ENCODE peak calls at places on chromosomes 6 and 20, in seven cellular contexts. B is endothelial cell of umbilical vein, Q is fibroblast of lung, R is H9, I is mesendoderm, U is HCT116, J is GM23248. P is an unnamed sample.

GRCh38 chr6:52994789-52995078 is 350 bp downstream of the GSTA4 start:
- DNase-seq in Q (peak), U (no peak), B (no peak), I (no peak), J (no peak), R (no peak), P (peak)

GRCh38 chr6:168979254-168979653 is 274.4 kb downstream of the THBS2 start:
- DNase-seq in Q (no peak), J (no peak), I (no peak), B (no peak), U (no peak), R (no peak), P (peak)

GRCh38 chr6:165662041-165662491 is 975 bp downstream of the PDE10A start:
- DNase-seq in J (peak), R (peak), I (peak), Q (peak), U (no peak), B (no peak), P (peak)

GRCh38 chr20:34111057-34111711 is 859 bp downstream of the EIF2S2 start:
- DNase-seq in B (peak), I (peak), J (peak), U (no peak), Q (peak), R (no peak), P (peak)

GRCh38 chr6:131258816-131259476 is 123.7 kb downstream of the AKAP7 start:
- DNase-seq in U (peak), J (no peak), R (no peak), B (no peak), Q (peak), I (peak), P (no peak)

GRCh38 chr6:161439093-161439492 is 165.2 kb upstream of the AGPAT4 start:
- DNase-seq in J (peak), I (no peak), R (no peak), U (peak), B (peak), Q (peak), P (no peak)

GRCh38 chr20:53387983-53388675 is 205.5 kb downstream of the ZNF217 start:
- DNase-seq in J (no peak), R (no peak), I (no peak), Q (no peak), U (no peak), B (no peak), P (no peak)

GRCh38 chr20:15628954-15629353 is 944.3 kb downstream of the KIF16B start:
- DNase-seq in I (no peak), U (no peak), Q (no peak), B (no peak), R (no peak), J (no peak), P (no peak)

GRCh38 chr20:6559791-6560190 is 207.7 kb upstream of the BMP2 start:
- DNase-seq in I (no peak), Q (no peak), U (no peak), B (no peak), J (no peak), R (no peak), P (no peak)

GRCh38 chr6:56242343-56242742 is 5.0 kb downstream of the COL21A1 start:
- DNase-seq in R (no peak), Q (no peak), B (peak), U (no peak), J (no peak), I (no peak), P (no peak)

GRCh38 chr6:116158641-116159040 is 32.7 kb upstream of the COL10A1 start:
- DNase-seq in Q (peak), U (no peak), B (no peak), J (peak), I (no peak), R (no peak), P (no peak)

GRCh38 chr6:14796974-14797762 is 448.7 kb upstream of the JARID2 start:
- DNase-seq in R (no peak), Q (no peak), B (no peak), U (no peak), J (peak), I (peak), P (no peak)

GRCh38 chr6:1326535-1327121 is 14.7 kb downstream of the FOXQ1 start:
- DNase-seq in I (no peak), U (no peak), R (no peak), B (no peak), J (no peak), Q (no peak), P (no peak)

GRCh38 chr20:1209447-1210387 is 6.5 kb downstream of the C20orf202 start:
- DNase-seq in Q (no peak), I (peak), U (peak), B (peak), J (peak), R (no peak), P (peak)

GRCh38 chr6:145699462-145699861 is 35.9 kb downstream of the EPM2A start:
- DNase-seq in I (no peak), Q (peak), R (no peak), B (peak), U (no peak), J (peak), P (no peak)

GRCh38 chr6:22716721-22717120 is 147.4 kb downstream of the HDGFL1 start:
- DNase-seq in B (no peak), J (no peak), R (no peak), I (peak), U (no peak), Q (no peak), P (no peak)

GRCh38 chr6:54310377-54311152 is 2.3 kb downstream of the TINAG start:
- DNase-seq in J (no peak), B (no peak), R (no peak), Q (no peak), I (no peak), U (no peak), P (no peak)

GRCh38 chr20:34549291-34549928 is 9.1 kb upstream of the MAP1LC3A start:
- DNase-seq in Q (peak), I (peak), U (peak), J (peak), B (no peak), R (peak), P (peak)

GRCh38 chr20:2643708-2644107 is 8.7 kb upstream of the NOP56 start:
- DNase-seq in I (no peak), R (no peak), Q (no peak), J (no peak), U (no peak), B (no peak), P (no peak)

GRCh38 chr6:151402228-151402627 is 10.9 kb upstream of the ZBTB2 start:
- DNase-seq in U (no peak), J (no peak), B (no peak), Q (no peak), R (no peak), I (no peak), P (no peak)

GRCh38 chr20:61524956-61525666 is 273.1 kb downstream of the CDH4 start:
- DNase-seq in J (no peak), Q (no peak), B (no peak), R (no peak), U (no peak), I (no peak), P (no peak)

GRCh38 chr20:4853787-4854295 is 132.1 kb downstream of the PRND start:
- DNase-seq in Q (no peak), J (no peak), I (no peak), B (no peak), U (no peak), R (no peak), P (no peak)

GRCh38 chr6:169564453-169565240 is 137.2 kb downstream of the WDR27 start:
- DNase-seq in U (no peak), B (no peak), Q (no peak), J (no peak), R (peak), I (no peak), P (no peak)

GRCh38 chr6:61809004-61809595 is 476.9 kb downstream of the KHDRBS2 start:
- DNase-seq in Q (no peak), I (peak), B (no peak), U (no peak), J (peak), R (no peak), P (peak)

GRCh38 chr6:45569210-45569945 is 191.6 kb upstream of the SUPT3H start:
- DNase-seq in R (no peak), J (peak), U (no peak), Q (peak), I (no peak), B (no peak), P (no peak)

GRCh38 chr20:56552911-56553629 is 20.0 kb downstream of the FAM209B start:
- DNase-seq in I (no peak), J (no peak), B (no peak), R (no peak), U (no peak), Q (no peak), P (no peak)

GRCh38 chr20:41364236-41364855 is 2.3 kb downstream of the EMILIN3 start:
- DNase-seq in Q (no peak), U (no peak), J (no peak), R (no peak), I (no peak), B (no peak), P (no peak)

GRCh38 chr20:20814685-20815084 is 102.2 kb upstream of the RALGAPA2 start:
- DNase-seq in U (no peak), I (peak), R (peak), J (no peak), B (no peak), Q (no peak), P (peak)

GRCh38 chr6:99353126-99353525 is 3.7 kb upstream of the FAXC start:
- DNase-seq in B (no peak), R (no peak), J (peak), U (no peak), Q (no peak), I (peak), P (peak)

GRCh38 chr6:169212897-169213813 is 40.5 kb downstream of the THBS2 start:
- DNase-seq in I (peak), J (peak), U (peak), B (peak), Q (peak), R (peak), P (peak)

GRCh38 chr6:106360989-106361430 is 493 bp downstream of the CRYBG1 start:
- DNase-seq in I (peak), B (no peak), U (no peak), J (peak), R (peak), Q (no peak), P (peak)

GRCh38 chr6:71414486-71414885 is 125.9 kb downstream of the OGFRL1 start:
- DNase-seq in R (no peak), U (no peak), B (no peak), Q (no peak), J (no peak), I (no peak), P (no peak)

GRCh38 chr6:144297498-144298166 is 12.5 kb downstream of the UTRN start:
- DNase-seq in U (no peak), J (no peak), R (no peak), Q (no peak), B (no peak), I (no peak), P (no peak)

GRCh38 chr6:7215798-7216231 is 97.2 kb downstream of the SSR1 start:
- DNase-seq in R (no peak), J (no peak), U (no peak), Q (no peak), I (no peak), B (no peak), P (no peak)

GRCh38 chr20:49888341-49889244 is 26.7 kb downstream of the SPATA2 start:
- DNase-seq in U (peak), B (peak), I (peak), Q (peak), J (peak), R (peak), P (peak)
- H3K4me2 ChIP-seq in U (no peak), B (no peak), I (no peak), Q (no peak), J (no peak), R (no peak), P (peak)

DNA sequence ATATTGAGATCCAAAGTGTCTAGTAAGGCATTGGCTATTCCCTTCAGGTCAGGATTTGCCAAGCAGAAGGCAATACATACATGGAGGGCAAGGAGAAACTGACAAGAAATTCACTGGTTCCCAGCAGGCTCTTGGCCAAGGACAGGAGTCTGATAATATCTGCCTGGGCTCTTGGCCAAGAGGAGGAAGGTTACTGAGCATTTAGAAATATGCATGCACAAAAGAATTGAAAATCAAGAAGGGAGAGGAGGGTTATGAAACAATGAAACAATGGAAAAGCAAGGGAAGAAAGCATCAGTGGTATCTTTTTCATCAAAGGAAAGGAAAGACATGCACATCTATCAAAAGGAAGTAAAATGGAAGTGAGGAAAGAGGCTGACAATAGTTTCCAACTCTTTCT is 42.4 kb downstream of the ARHGAP18 start:
- DNase-seq in B (peak), R (no peak), J (peak), I (no peak), U (no peak), Q (peak), P (no peak)
- H3K4me2 ChIP-seq in B (peak), R (no peak), J (peak), I (no peak), U (peak), Q (no peak), P (no peak)

GRCh38 chr6:134081506-134081905 is 29.1 kb upstream of the SLC2A12 start:
- DNase-seq in R (no peak), Q (no peak), J (peak), I (no peak), U (no peak), B (no peak), P (no peak)

GRCh38 chr6:134082191-134082590 is 29.8 kb upstream of the SLC2A12 start:
- DNase-seq in J (no peak), U (no peak), B (no peak), I (no peak), Q (no peak), R (no peak), P (no peak)

GRCh38 chr6:134078166-134078565 is 25.7 kb upstream of the SLC2A12 start:
- DNase-seq in R (no peak), Q (peak), I (no peak), B (no peak), U (no peak), J (no peak), P (no peak)

GRCh38 chr6:134079406-134079921 is 27.0 kb upstream of the SLC2A12 start:
- DNase-seq in Q (no peak), U (no peak), J (no peak), I (no peak), B (no peak), R (no peak), P (no peak)

GRCh38 chr6:134080171-134080795 is 27.9 kb upstream of the SLC2A12 start:
- DNase-seq in B (no peak), U (no peak), Q (peak), R (no peak), I (peak), J (no peak), P (peak)
- H3K4me2 ChIP-seq in B (no peak), U (no peak), Q (no peak), R (no peak), I (no peak), J (no peak), P (no peak)

GRCh38 chr6:24902782-24903181 is 33.0 kb downstream of the RIPOR2 start:
- DNase-seq in J (peak), Q (peak), R (no peak), B (no peak), I (no peak), U (peak), P (no peak)

GRCh38 chr6:24898607-24899133 is 37.1 kb downstream of the RIPOR2 start:
- DNase-seq in B (no peak), R (no peak), I (no peak), J (no peak), Q (no peak), U (no peak), P (no peak)

GRCh38 chr6:24899647-24900325 is 36.0 kb downstream of the RIPOR2 start:
- DNase-seq in U (no peak), R (no peak), J (no peak), B (no peak), Q (peak), I (peak), P (no peak)

GRCh38 chr6:24901698-24902328 is 33.9 kb downstream of the RIPOR2 start:
- DNase-seq in B (no peak), R (no peak), I (no peak), J (no peak), U (no peak), Q (no peak), P (no peak)

GRCh38 chr6:24900917-24901697 is 34.7 kb downstream of the RIPOR2 start:
- DNase-seq in J (no peak), B (no peak), I (no peak), Q (no peak), U (no peak), R (no peak), P (no peak)
- H3K4me2 ChIP-seq in J (no peak), B (no peak), I (no peak), Q (no peak), U (no peak), R (no peak), P (no peak)

GRCh38 chr6:125197795-125198269 is 44.3 kb downstream of the TPD52L1 start:
- DNase-seq in J (peak), B (peak), R (no peak), Q (peak), U (peak), I (peak), P (no peak)
- H3K4me2 ChIP-seq in J (no peak), B (no peak), R (no peak), Q (peak), U (peak), I (no peak), P (no peak)

DNA sequence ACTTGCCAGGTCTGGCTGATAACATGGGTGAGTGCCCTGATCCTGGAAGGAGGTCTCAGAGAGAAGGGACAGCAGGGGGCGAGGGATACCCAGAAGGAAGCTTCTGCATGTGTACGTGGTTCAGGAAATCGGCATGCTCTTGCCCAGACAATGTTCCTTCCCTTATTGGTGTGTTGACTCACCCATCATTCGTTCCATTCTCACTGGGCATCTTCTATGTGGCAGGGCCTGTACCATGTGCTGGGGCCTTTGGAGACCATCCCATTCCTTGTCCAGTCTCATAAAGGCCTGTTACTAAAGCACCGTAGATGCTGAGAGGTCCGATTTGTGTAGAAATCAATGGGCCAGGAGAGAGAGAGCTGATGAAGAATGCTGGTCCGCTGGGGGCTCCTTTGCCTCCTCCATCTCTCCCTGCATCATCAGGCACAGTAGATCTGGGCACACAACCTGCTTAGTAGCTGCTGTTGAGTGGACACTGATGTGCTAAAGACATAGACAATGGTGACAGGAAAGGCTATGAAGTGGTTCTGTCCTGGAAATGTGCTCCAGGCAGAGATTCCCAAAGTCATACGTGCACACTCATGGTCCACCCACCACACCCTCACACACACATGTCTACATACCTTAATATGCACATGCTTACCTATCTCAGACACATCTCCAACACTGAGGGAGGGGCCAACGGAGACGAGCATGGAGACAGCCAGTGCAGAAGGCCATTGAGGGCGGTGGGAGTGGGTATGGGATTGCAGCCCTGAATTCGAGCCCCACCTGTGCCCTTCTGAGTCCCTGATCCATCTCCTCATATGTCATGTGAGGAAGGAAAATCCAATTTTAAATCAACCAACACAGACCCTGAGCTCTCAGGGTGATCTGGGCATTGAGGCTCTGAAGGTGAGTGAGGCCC is 27.8 kb downstream of the GLP1R start:
- DNase-seq in U (no peak), J (no peak), Q (no peak), I (no peak), B (no peak), R (peak), P (no peak)
- H3K4me2 ChIP-seq in U (no peak), J (no peak), Q (no peak), I (no peak), B (no peak), R (no peak), P (no peak)

GRCh38 chr6:32173051-32173727 is 2.7 kb downstream of the AGPAT1 start:
- DNase-seq in J (no peak), R (no peak), I (peak), B (no peak), Q (no peak), U (no peak), P (peak)
- H3K4me2 ChIP-seq in J (no peak), R (no peak), I (no peak), B (no peak), Q (no peak), U (peak), P (peak)

GRCh38 chr6:39942903-39943580 is 8.8 kb upstream of the MOCS1 start:
- DNase-seq in U (no peak), J (no peak), Q (no peak), B (no peak), R (no peak), I (no peak), P (no peak)
- H3K4me2 ChIP-seq in U (no peak), J (no peak), Q (no peak), B (no peak), R (no peak), I (no peak), P (no peak)

DNA sequence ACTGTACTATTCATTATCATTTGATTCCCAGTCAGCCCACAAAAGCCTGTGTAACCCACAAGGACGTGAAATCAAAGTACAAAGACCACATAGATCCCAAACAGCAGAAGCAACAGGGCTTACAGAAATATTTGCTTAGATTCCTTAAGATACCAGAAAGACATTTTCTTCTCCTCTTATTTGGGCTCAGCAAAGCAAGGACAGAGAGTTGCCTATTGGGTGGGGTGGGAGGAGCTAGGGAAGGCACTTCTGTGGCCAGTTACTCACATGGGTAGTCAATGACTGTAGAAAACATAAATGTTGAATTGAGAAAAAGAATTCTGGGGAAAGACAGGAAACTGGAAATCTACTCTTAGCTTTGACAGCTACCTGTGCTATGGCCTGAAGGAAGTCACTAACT is 19.8 kb downstream of the PDE7B start:
- DNase-seq in R (no peak), J (peak), Q (peak), B (no peak), I (no peak), U (no peak), P (no peak)
- H3K4me2 ChIP-seq in R (no peak), J (peak), Q (no peak), B (no peak), I (no peak), U (no peak), P (no peak)

DNA sequence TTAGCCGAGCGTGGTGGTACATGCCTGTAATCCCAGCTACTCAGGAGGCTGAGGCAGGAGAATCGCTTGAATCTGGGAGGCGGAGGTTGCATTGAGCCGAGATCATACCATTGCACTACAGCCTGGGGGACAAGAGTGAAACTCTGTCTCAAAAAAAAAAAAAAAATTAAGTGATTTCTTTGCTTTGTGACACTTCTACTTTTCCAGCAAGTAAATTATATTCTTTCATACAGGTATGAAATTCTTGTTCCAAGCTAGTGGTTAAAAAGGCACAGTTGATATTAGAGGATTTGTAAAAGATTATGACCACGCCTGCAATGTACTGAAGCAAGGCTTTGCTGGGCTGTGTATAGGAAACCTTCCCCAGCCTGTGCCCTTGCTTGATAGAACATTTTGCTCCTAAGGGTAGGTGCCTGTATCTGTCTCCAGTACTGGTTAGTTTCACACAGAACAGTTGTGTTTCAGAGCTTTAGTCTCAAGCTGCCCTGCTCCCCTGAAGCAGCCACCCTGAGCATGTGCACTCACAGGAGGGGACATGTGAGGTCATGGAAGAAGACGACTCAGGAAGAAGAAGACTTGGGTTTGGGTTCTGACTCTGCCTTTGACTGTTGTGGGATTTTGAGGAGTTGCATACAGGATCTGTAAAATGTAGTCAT is 10.2 kb downstream of the PTPN1 start:
- DNase-seq in R (no peak), U (no peak), B (no peak), Q (no peak), I (no peak), J (peak), P (no peak)
- H3K4me2 ChIP-seq in R (no peak), U (no peak), B (no peak), Q (no peak), I (no peak), J (peak), P (no peak)